ENCODE peak calls at places on chromosomes 11 and 22, in four cellular contexts. One of them, this sample, is unnamed.

GRCh38 chr11:69327741-69328191 is 33.8 kb downstream of the MYEOV start:
- DNase-seq in WTC11: no peak
- DNase-seq in K562: no peak
- DNase-seq in HepG2: no peak
- DNase-seq in this sample: no peak

GRCh38 chr11:86596861-86597632 is 75.4 kb downstream of the ME3 start:
- DNase-seq in K562: no peak
- DNase-seq in WTC11: no peak
- DNase-seq in HepG2: no peak
- DNase-seq in this sample: no peak

GRCh38 chr22:17832665-17833064 is 58.4 kb upstream of the BID start:
- DNase-seq in WTC11: no peak
- DNase-seq in K562: no peak
- DNase-seq in HepG2: no peak
- DNase-seq in this sample: no peak

GRCh38 chr11:3341298-3341697 is 37.6 kb downstream of the ZNF195 start:
- DNase-seq in K562: peak
- DNase-seq in WTC11: peak
- DNase-seq in HepG2: peak
- DNase-seq in this sample: peak

GRCh38 chr22:17826151-17826550 is 51.9 kb upstream of the BID start:
- DNase-seq in HepG2: no peak
- DNase-seq in WTC11: no peak
- DNase-seq in K562: no peak
- DNase-seq in this sample: no peak

GRCh38 chr11:78542007-78542406 is 32.7 kb downstream of the NARS2 start:
- DNase-seq in HepG2: no peak
- DNase-seq in WTC11: no peak
- DNase-seq in K562: no peak
- DNase-seq in this sample: no peak

GRCh38 chr11:3995949-3996554 is 98.5 kb upstream of the RRM1 start:
- DNase-seq in HepG2: no peak
- DNase-seq in WTC11: no peak
- DNase-seq in K562: no peak
- DNase-seq in this sample: no peak

GRCh38 chr11:1260023-1260501 is 37.2 kb downstream of the MUC5B start:
- DNase-seq in WTC11: peak
- DNase-seq in K562: peak
- DNase-seq in HepG2: peak
- DNase-seq in this sample: peak

GRCh38 chr11:12544986-12545775 is 129.0 kb upstream of the TEAD1 start:
- DNase-seq in HepG2: no peak
- DNase-seq in K562: no peak
- DNase-seq in WTC11: no peak
- DNase-seq in this sample: no peak

GRCh38 chr22:17576475-17576874 is 13.2 kb downstream of the SLC25A18 start:
- DNase-seq in WTC11: no peak
- DNase-seq in K562: no peak
- DNase-seq in HepG2: no peak
- DNase-seq in this sample: no peak

GRCh38 chr11:6402561-6402981 is 12.3 kb downstream of the SMPD1 start:
- DNase-seq in K562: no peak
- DNase-seq in WTC11: no peak
- DNase-seq in HepG2: no peak
- DNase-seq in this sample: no peak

DNA sequence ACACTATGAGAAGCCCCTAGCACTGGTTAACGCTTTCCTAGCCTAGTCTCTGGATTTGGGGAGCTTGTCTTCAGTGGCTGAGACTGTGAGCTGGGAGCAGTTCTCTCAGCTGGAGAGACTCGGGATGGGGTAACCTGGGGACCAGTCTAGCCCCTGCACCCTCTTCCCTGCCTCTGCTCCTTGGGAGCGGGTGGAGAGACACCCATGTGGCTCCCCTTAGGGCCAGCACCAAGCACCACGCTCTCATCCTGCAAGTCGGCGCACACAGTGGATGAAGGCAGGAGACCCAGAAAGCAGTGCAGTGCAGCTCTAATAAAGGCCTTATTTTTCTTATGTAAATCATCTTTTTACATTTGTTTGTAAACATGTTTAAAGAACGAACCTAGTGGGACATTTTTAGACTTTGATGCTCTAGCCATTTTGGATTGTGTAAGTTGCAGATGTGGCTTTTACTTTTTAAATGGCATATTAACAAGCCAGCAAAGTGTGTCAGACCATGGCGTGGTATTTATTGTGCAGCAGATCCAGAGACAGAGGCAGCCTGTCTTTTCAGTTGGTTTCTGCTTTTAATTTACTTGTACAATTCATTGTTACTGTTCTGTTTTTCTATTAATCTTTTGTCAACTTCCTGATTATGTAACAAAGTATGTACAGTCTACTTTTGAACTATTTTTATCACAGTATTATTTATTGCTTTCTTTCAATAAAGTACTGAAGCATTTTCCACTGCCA is 14.5 kb upstream of the CTTN start:
- DNase-seq in HepG2: no peak
- DNase-seq in WTC11: no peak
- DNase-seq in K562: no peak
- DNase-seq in this sample: no peak
- TF ChIP-seq ELF4 in HepG2: no peak
- TF ChIP-seq ELF4 in WTC11: no peak
- TF ChIP-seq ELF4 in K562: no peak
- TF ChIP-seq ELF4 in this sample: no peak

GRCh38 chr11:33928564-33928963 is 36.7 kb upstream of the LMO2 start:
- DNase-seq in WTC11: no peak
- DNase-seq in HepG2: no peak
- DNase-seq in K562: no peak
- DNase-seq in this sample: no peak

GRCh38 chr11:33932721-33933120 is 40.8 kb upstream of the LMO2 start:
- DNase-seq in WTC11: no peak
- DNase-seq in K562: peak
- DNase-seq in HepG2: no peak
- DNase-seq in this sample: no peak

GRCh38 chr11:33933607-33934006 is 41.7 kb upstream of the LMO2 start:
- DNase-seq in WTC11: no peak
- DNase-seq in HepG2: no peak
- DNase-seq in K562: no peak
- DNase-seq in this sample: no peak

GRCh38 chr11:33931032-33931431 is 39.2 kb upstream of the LMO2 start:
- DNase-seq in K562: no peak
- DNase-seq in HepG2: no peak
- DNase-seq in WTC11: no peak
- DNase-seq in this sample: no peak

GRCh38 chr11:33930317-33931021 is 38.6 kb upstream of the LMO2 start:
- DNase-seq in WTC11: no peak
- DNase-seq in K562: no peak
- DNase-seq in HepG2: no peak
- DNase-seq in this sample: no peak
- TF ChIP-seq SP1 in WTC11: no peak
- TF ChIP-seq SP1 in K562: no peak
- TF ChIP-seq SP1 in HepG2: no peak
- TF ChIP-seq SP1 in this sample: no peak

GRCh38 chr11:18771266-18772035 is 20.1 kb downstream of the PTPN5 start:
- DNase-seq in K562: no peak
- DNase-seq in HepG2: no peak
- DNase-seq in WTC11: no peak
- DNase-seq in this sample: no peak

GRCh38 chr11:18773104-18773503 is 18.5 kb downstream of the PTPN5 start:
- DNase-seq in HepG2: no peak
- DNase-seq in WTC11: no peak
- DNase-seq in K562: no peak
- DNase-seq in this sample: no peak

GRCh38 chr11:18770479-18771125 is 21.0 kb downstream of the PTPN5 start:
- DNase-seq in WTC11: no peak
- DNase-seq in HepG2: no peak
- DNase-seq in K562: no peak
- DNase-seq in this sample: no peak

GRCh38 chr11:18773681-18774080 is 17.9 kb downstream of the PTPN5 start:
- DNase-seq in WTC11: no peak
- DNase-seq in HepG2: no peak
- DNase-seq in K562: no peak
- DNase-seq in this sample: no peak

GRCh38 chr11:18772211-18772610 is 19.4 kb downstream of the PTPN5 start:
- DNase-seq in K562: no peak
- DNase-seq in HepG2: no peak
- DNase-seq in WTC11: no peak
- DNase-seq in this sample: no peak
- TF ChIP-seq ELF4 in K562: no peak
- TF ChIP-seq ELF4 in HepG2: no peak
- TF ChIP-seq ELF4 in WTC11: no peak
- TF ChIP-seq ELF4 in this sample: no peak

DNA sequence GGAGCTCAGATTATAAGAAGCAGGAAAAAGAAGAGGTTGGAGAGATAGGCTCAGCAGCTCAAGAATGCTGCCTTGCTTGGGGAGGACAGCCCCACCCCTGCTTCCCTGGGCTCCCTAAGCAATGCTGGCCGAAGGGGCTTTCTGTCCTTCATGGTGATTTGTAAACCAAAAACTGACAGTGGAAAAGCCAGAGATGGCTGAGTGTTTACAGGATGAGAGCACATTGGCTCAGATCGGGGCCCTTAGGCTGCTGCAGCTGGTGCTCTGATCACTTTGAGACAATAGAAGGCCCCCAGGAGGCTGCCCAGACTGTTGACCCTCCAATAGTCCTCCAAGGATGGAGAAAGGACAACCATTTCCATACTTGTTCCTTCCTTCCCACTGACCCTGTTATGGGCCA is 28.8 kb upstream of the AMOTL1 start:
- DNase-seq in HepG2: no peak
- DNase-seq in WTC11: no peak
- DNase-seq in K562: no peak
- DNase-seq in this sample: no peak
- TF ChIP-seq SP1 in HepG2: no peak
- TF ChIP-seq SP1 in WTC11: no peak
- TF ChIP-seq SP1 in K562: no peak
- TF ChIP-seq SP1 in this sample: no peak

DNA sequence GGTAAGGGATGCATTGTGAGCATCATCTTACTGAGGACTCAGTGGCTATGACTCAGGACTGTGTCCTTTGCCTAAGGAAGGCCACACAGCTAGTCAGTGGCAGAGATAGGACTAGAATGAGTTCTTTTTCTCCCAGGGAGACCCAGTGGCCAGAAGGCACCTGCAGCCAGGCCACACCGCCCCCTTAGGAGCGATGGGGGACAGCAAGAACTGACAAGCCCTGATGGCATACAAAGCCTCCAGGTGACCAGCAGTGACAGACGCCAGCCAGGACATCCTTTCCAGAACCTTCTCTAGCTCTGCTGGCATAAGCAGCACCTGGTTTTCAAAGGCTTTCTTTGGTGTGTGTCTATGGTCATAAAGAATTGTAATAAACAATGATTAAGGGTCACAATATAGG is 240.1 kb downstream of the ST3GAL4 start:
- DNase-seq in HepG2: no peak
- DNase-seq in WTC11: peak
- DNase-seq in K562: no peak
- DNase-seq in this sample: no peak
- TF ChIP-seq ELF4 in HepG2: no peak
- TF ChIP-seq ELF4 in WTC11: no peak
- TF ChIP-seq ELF4 in K562: no peak
- TF ChIP-seq ELF4 in this sample: no peak

DNA sequence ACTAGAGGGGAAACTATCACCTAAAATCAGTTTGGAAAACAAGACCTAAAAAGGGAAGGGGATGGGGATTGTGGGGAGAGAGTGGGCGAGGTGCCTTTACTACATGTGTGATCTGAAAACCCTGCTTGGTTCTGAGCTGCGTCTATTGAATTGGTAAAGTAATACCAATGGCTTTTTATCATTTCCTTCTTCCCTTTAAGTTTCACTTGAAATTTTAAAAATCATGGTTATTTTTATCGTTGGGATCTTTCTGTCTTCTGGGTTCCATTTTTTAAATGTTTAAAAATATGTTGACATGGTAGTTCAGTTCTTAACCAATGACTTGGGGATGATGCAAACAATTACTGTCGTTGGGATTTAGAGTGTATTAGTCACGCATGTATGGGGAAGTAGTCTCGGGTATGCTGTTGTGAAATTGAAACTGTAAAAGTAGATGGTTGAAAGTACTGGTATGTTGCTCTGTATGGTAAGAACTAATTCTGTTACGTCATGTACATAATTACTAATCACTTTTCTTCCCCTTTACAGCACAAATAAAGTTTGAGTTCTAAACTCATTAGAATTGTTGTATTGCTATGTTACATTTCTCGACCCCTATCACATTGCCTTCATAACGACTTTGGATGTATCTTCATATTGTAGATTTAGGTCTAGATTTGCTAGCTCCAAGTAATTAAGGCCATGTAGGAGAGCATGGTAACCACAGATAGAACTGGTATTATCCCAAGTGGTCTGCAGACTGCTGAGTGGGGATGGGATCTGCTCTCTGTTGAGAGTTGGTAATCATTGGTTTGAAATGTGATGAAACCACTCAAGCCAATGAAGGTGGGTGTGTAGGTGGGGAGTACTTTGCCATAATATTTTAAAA is 3.6 kb downstream of the NEAT1 start:
- DNase-seq in HepG2: no peak
- DNase-seq in WTC11: no peak
- DNase-seq in K562: no peak
- DNase-seq in this sample: no peak
- TF ChIP-seq SP1 in HepG2: no peak
- TF ChIP-seq SP1 in WTC11: no peak
- TF ChIP-seq SP1 in K562: no peak
- TF ChIP-seq SP1 in this sample: no peak

GRCh38 chr11:130772266-130773227 is 143.7 kb downstream of the SNX19 start:
- DNase-seq in WTC11: no peak
- DNase-seq in HepG2: no peak
- DNase-seq in K562: no peak
- DNase-seq in this sample: no peak
- TF ChIP-seq ELF4 in WTC11: no peak
- TF ChIP-seq ELF4 in HepG2: no peak
- TF ChIP-seq ELF4 in K562: no peak
- TF ChIP-seq ELF4 in this sample: no peak